ENCODE peak calls at places on chromosome 20, in ten cellular contexts. Y, J, I, V, L, U, K, Q, F and P are unnamed samples.

GRCh38 chr20:23507346-23507745 is 16.4 kb downstream of the CST8 start:
- DNase-seq in J (no peak), L (no peak), F (no peak), Q (no peak), Y (no peak), K (no peak), U (no peak), V (no peak), I (no peak), P (no peak)

GRCh38 chr20:36856691-36857635 is 19.0 kb upstream of the TLDC2 start:
- DNase-seq in Q (peak), V (no peak), K (no peak), L (no peak), Y (peak), J (no peak), F (no peak), I (peak), U (peak), P (no peak)

GRCh38 chr20:22920898-22921297 is 114.2 kb upstream of the SSTR4 start:
- DNase-seq in I (no peak), F (no peak), U (no peak), K (no peak), V (no peak), L (no peak), Q (no peak), Y (no peak), J (no peak), P (no peak)

GRCh38 chr20:48621256-48622078 is 206.3 kb downstream of the PREX1 start:
- DNase-seq in I (peak), Q (no peak), V (peak), F (no peak), J (peak), Y (no peak), L (no peak), K (no peak), U (no peak), P (no peak)

GRCh38 chr20:51647674-51648570 is 105.4 kb upstream of the NFATC2 start:
- DNase-seq in Y (no peak), L (no peak), V (no peak), Q (no peak), J (no peak), K (no peak), F (no peak), I (no peak), U (no peak), P (no peak)

GRCh38 chr20:6768228-6769185 is 1.0 kb downstream of the BMP2 start:
- DNase-seq in I (no peak), V (peak), U (no peak), L (no peak), F (no peak), Y (peak), J (peak), K (peak), Q (no peak), P (peak)

GRCh38 chr20:845226-845868 is 11.8 kb downstream of the FAM110A start:
- DNase-seq in L (no peak), K (peak), V (peak), U (no peak), F (no peak), Y (no peak), J (no peak), Q (no peak), I (no peak), P (no peak)

GRCh38 chr20:51768759-51769517 is 748 bp upstream of the ATP9A start:
- DNase-seq in Q (no peak), J (no peak), Y (peak), F (no peak), V (no peak), L (no peak), K (no peak), U (no peak), I (no peak), P (peak)

GRCh38 chr20:8128291-8129046 is 3.6 kb upstream of the PLCB1 start:
- DNase-seq in J (no peak), F (no peak), L (no peak), K (no peak), Q (no peak), U (no peak), Y (no peak), V (no peak), I (no peak), P (no peak)

GRCh38 chr20:40669692-40670091 is 19.3 kb downstream of the MAFB start:
- DNase-seq in J (no peak), Y (no peak), V (no peak), I (no peak), K (no peak), U (no peak), Q (no peak), F (no peak), L (no peak), P (no peak)

GRCh38 chr20:37552415-37552814 is 24.7 kb upstream of the BLCAP start:
- DNase-seq in U (no peak), Y (no peak), I (peak), V (no peak), F (no peak), J (no peak), K (no peak), Q (no peak), L (no peak), P (no peak)

GRCh38 chr20:15654208-15654649 is 919.0 kb downstream of the KIF16B start:
- DNase-seq in F (no peak), K (peak), J (peak), L (peak), Y (peak), Q (no peak), U (peak), V (no peak), I (peak), P (peak)

GRCh38 chr20:32603046-32603726 is 18.1 kb upstream of the NOL4L start:
- DNase-seq in F (no peak), K (no peak), I (no peak), Y (no peak), V (no peak), J (no peak), U (peak), L (no peak), Q (no peak), P (peak)

GRCh38 chr20:40009542-40009941 is 679.5 kb downstream of the MAFB start:
- DNase-seq in K (no peak), L (no peak), Q (no peak), V (no peak), Y (no peak), U (no peak), I (peak), J (no peak), F (no peak), P (no peak)

GRCh38 chr20:4875578-4876067 is 125.7 kb downstream of the SLC23A2 start:
- DNase-seq in F (no peak), Y (no peak), Q (no peak), U (no peak), L (peak), V (no peak), I (no peak), J (no peak), K (no peak), P (no peak)

GRCh38 chr20:52649727-52650126 is 322.4 kb upstream of the TSHZ2 start:
- DNase-seq in J (no peak), Y (no peak), Q (no peak), L (no peak), K (no peak), U (no peak), V (no peak), F (no peak), I (no peak), P (no peak)

GRCh38 chr20:38304845-38305447 is 990 bp downstream of the BPI start:
- DNase-seq in L (no peak), V (peak), I (peak), F (no peak), Y (peak), J (peak), Q (no peak), U (no peak), K (peak), P (peak)

GRCh38 chr20:37524859-37525708 is 2.6 kb downstream of the BLCAP start:
- DNase-seq in J (peak), U (no peak), K (no peak), L (no peak), F (no peak), Q (no peak), Y (peak), I (peak), V (no peak), P (no peak)

GRCh38 chr20:24651171-24651972 is 181.9 kb downstream of the SYNDIG1 start:
- DNase-seq in J (peak), V (no peak), Q (no peak), K (no peak), U (no peak), F (no peak), L (no peak), I (peak), Y (no peak), P (no peak)

GRCh38 chr20:44019638-44020335 is 105.1 kb downstream of the TOX2 start:
- DNase-seq in V (no peak), L (no peak), I (peak), Y (peak), Q (no peak), J (no peak), F (peak), U (no peak), K (no peak), P (no peak)

GRCh38 chr20:3603108-3603507 is 60.1 kb downstream of the GFRA4 start:
- DNase-seq in K (no peak), Q (no peak), U (no peak), V (no peak), Y (no peak), F (no peak), J (no peak), L (no peak), I (no peak), P (no peak)

GRCh38 chr20:7410150-7410549 is 530.1 kb downstream of the HAO1 start:
- DNase-seq in L (no peak), F (no peak), K (no peak), Q (no peak), I (no peak), V (no peak), U (no peak), Y (no peak), J (no peak), P (no peak)

GRCh38 chr20:58993332-58994248 is 12.5 kb downstream of the NELFCD start:
- DNase-seq in I (no peak), U (no peak), J (no peak), Q (no peak), K (no peak), Y (no peak), L (no peak), F (no peak), V (no peak), P (no peak)

GRCh38 chr20:43550456-43550855 is 8.4 kb upstream of the SGK2 start:
- DNase-seq in F (no peak), K (no peak), Q (no peak), L (no peak), I (no peak), Y (no peak), U (no peak), J (no peak), V (no peak), P (no peak)

GRCh38 chr20:47124235-47124717 is 229.6 kb downstream of the EYA2 start:
- DNase-seq in I (peak), J (no peak), V (no peak), K (no peak), F (no peak), U (peak), Y (no peak), Q (no peak), L (no peak), P (no peak)

GRCh38 chr20:61577065-61577464 is 325.0 kb downstream of the CDH4 start:
- DNase-seq in J (no peak), F (no peak), Q (no peak), U (no peak), L (no peak), I (no peak), Y (no peak), K (no peak), V (no peak), P (no peak)

GRCh38 chr20:62732766-62733165 is 24.1 kb downstream of the NTSR1 start:
- DNase-seq in Y (no peak), J (no peak), V (peak), Q (no peak), K (no peak), L (no peak), F (no peak), U (no peak), I (no peak), P (peak)

GRCh38 chr20:29689411-29690225 is 1567.8 kb upstream of the DEFB115 start:
- DNase-seq in U (no peak), J (no peak), K (no peak), L (peak), V (no peak), Y (peak), Q (no peak), I (peak), F (no peak), P (peak)

GRCh38 chr20:41643504-41643938 is 25.3 kb upstream of the CHD6 start:
- DNase-seq in J (peak), L (peak), U (peak), V (peak), K (no peak), I (peak), Y (no peak), F (no peak), Q (no peak), P (peak)

GRCh38 chr20:51594206-51594998 is 51.9 kb upstream of the NFATC2 start:
- DNase-seq in Q (no peak), F (no peak), U (no peak), I (peak), V (no peak), J (no peak), L (no peak), Y (no peak), K (no peak), P (peak)

GRCh38 chr20:38926934-38927616 is 858 bp downstream of the FAM83D start:
- DNase-seq in Y (no peak), Q (no peak), F (no peak), V (no peak), U (no peak), L (no peak), J (peak), K (peak), I (peak), P (no peak)

GRCh38 chr20:25000268-25000801 is 7.8 kb upstream of the APMAP start:
- DNase-seq in F (no peak), V (peak), L (no peak), J (no peak), U (peak), Q (no peak), K (no peak), I (peak), Y (no peak), P (peak)

GRCh38 chr20:50213531-50214106 is 23.0 kb downstream of the CEBPB start:
- DNase-seq in J (no peak), L (no peak), Y (no peak), F (no peak), K (no peak), Q (no peak), U (no peak), I (no peak), V (no peak), P (no peak)

GRCh38 chr20:63736893-63737689 is 627 bp downstream of the LIME1 start:
- DNase-seq in Y (peak), J (no peak), I (no peak), K (peak), Q (peak), V (peak), L (no peak), F (peak), U (no peak), P (no peak)

GRCh38 chr20:33313686-33314314 is 30.8 kb downstream of the BPIFB1 start:
- DNase-seq in J (no peak), Q (no peak), V (no peak), K (no peak), L (no peak), I (no peak), U (no peak), Y (no peak), F (no peak), P (no peak)

GRCh38 chr20:5489596-5489995 is 172.8 kb upstream of the PROKR2 start:
- DNase-seq in V (no peak), F (no peak), K (no peak), J (no peak), L (no peak), I (no peak), Q (no peak), U (no peak), Y (no peak), P (no peak)

GRCh38 chr20:50224553-50225255 is 34.1 kb downstream of the CEBPB start:
- DNase-seq in V (peak), L (no peak), K (no peak), Y (no peak), Q (no peak), I (peak), U (peak), J (peak), F (no peak), P (no peak)

GRCh38 chr20:3924304-3925112 is 35.3 kb downstream of the PANK2 start:
- DNase-seq in V (peak), L (no peak), J (no peak), Y (no peak), F (no peak), K (no peak), I (no peak), U (no peak), Q (no peak), P (peak)

GRCh38 chr20:58811334-58811733 is 39.4 kb downstream of the GNAS-AS1 start:
- DNase-seq in I (no peak), J (no peak), Q (no peak), U (no peak), F (no peak), V (no peak), L (no peak), K (no peak), Y (no peak), P (no peak)